ENCODE peak calls at places on chromosomes 13 and 19, in nine cellular contexts. S, G, E, J, V, L, C, O and N are unnamed samples.

GRCh38 chr19:11200015-11200574 is 2.8 kb upstream of the KANK2 start:
- DNase-seq in S (no peak), G (no peak), E (no peak), J (no peak), V (no peak), L (no peak), C (no peak), O (no peak), N (no peak)

GRCh38 chr13:61414686-61415664 is 674 bp downstream of the PCDH20 start:
- DNase-seq in S (peak; percentile 90), G (no peak), E (peak; percentile 43), J (no peak), V (no peak), L (no peak), C (no peak), O (no peak), N (peak; percentile 66)

GRCh38 chr13:29524176-29524575 is 71.3 kb downstream of the SLC7A1 start:
- DNase-seq in S (no peak), G (no peak), E (no peak), J (no peak), V (no peak), L (no peak), C (no peak), O (no peak), N (no peak)

GRCh38 chr19:51711702-51712101 is 12.1 kb downstream of the HAS1 start:
- DNase-seq in S (no peak), G (no peak), E (no peak), J (no peak), V (no peak), L (no peak), C (no peak), O (no peak), N (no peak)

GRCh38 chr13:74835579-74835978 is 646.4 kb downstream of the TBC1D4 start:
- DNase-seq in S (no peak), G (no peak), E (no peak), J (no peak), V (no peak), L (no peak), C (no peak), O (no peak), N (no peak)

GRCh38 chr13:98592353-98592740 is 15.4 kb upstream of the STK24 start:
- DNase-seq in S (no peak), G (no peak), E (no peak), J (no peak), V (no peak), L (no peak), C (no peak), O (no peak), N (no peak)

GRCh38 chr13:48708764-48709163 is 55.0 kb downstream of the CYSLTR2 start:
- DNase-seq in S (no peak), G (no peak), E (no peak), J (no peak), V (no peak), L (no peak), C (no peak), O (no peak), N (no peak)

GRCh38 chr19:1768248-1768647 is 14.9 kb downstream of the ONECUT3 start:
- DNase-seq in S (peak; percentile 53), G (no peak), E (peak; percentile 64), J (no peak), V (no peak), L (no peak), C (no peak), O (no peak), N (no peak)

GRCh38 chr13:81596224-81596753 is 1255.4 kb upstream of the SPRY2 start:
- DNase-seq in S (no peak), G (no peak), E (no peak), J (no peak), V (no peak), L (no peak), C (no peak), O (no peak), N (no peak)

GRCh38 chr13:44141725-44142539 is 231.7 kb upstream of the SERP2 start:
- DNase-seq in S (peak; percentile 98), G (peak; percentile 79), E (peak; percentile 100), J (peak; percentile 94), V (peak; percentile 86), L (peak; percentile 98), C (peak; percentile 95), O (peak; percentile 94), N (peak; percentile 98)

GRCh38 chr13:33817513-33817842 is 471 bp upstream of the RFC3 start:
- DNase-seq in S (no peak), G (no peak), E (no peak), J (no peak), V (no peak), L (no peak), C (no peak), O (no peak), N (no peak)

GRCh38 chr19:46606681-46607440 is 5.7 kb downstream of the CALM3 start:
- DNase-seq in S (no peak), G (no peak), E (no peak), J (peak; percentile 2), V (no peak), L (no peak), C (no peak), O (no peak), N (no peak)

GRCh38 chr13:95164830-95165229 is 136.4 kb downstream of the ABCC4 start:
- DNase-seq in S (no peak), G (no peak), E (no peak), J (no peak), V (no peak), L (no peak), C (no peak), O (no peak), N (no peak)

GRCh38 chr13:111204438-111205177 is 89.5 kb downstream of the ARHGEF7 start:
- DNase-seq in S (no peak), G (no peak), E (no peak), J (no peak), V (peak; percentile 55), L (no peak), C (no peak), O (no peak), N (no peak)

GRCh38 chr13:24512208-24513068 is at the start of gene PARP4:
- DNase-seq in S (peak; percentile 84), G (peak; percentile 52), E (peak; percentile 53), J (peak; percentile 72), V (peak; percentile 39), L (peak; percentile 69), C (peak; percentile 59), O (peak; percentile 75), N (peak; percentile 60)

GRCh38 chr13:43405457-43405856 is 381.3 kb downstream of the ENOX1 start:
- DNase-seq in S (no peak), G (peak; percentile 5), E (no peak), J (no peak), V (peak; percentile 8), L (no peak), C (no peak), O (no peak), N (no peak)